ENCODE peak calls at places on chromosomes 7 and 10, in seven cellular contexts. One of them, this sample, is unnamed.
A peak's percentile ranks its signal among the peaks of the same experiment; 100 is the strongest.

GRCh38 chr10:49645417-49646255 is 31.8 kb downstream of the CHAT start:
- DNase-seq in GM10248: no peak
- DNase-seq in putamen: no peak
- DNase-seq in neural progenitor cell: peak; percentile 7
- DNase-seq in DMS153: no peak
- DNase-seq in GM19239: no peak
- DNase-seq in activated CD8-positive, alpha-beta memory T cell treated with anti-CD3 and anti-CD28 coated beads, Interleukin-2, amount 10 ng/mL, durations not matched to agents 7 days and 5 days: peak; percentile 9
- DNase-seq in this sample: no peak

GRCh38 chr10:103765981-103766380 is 89.4 kb downstream of the SH3PXD2A start:
- DNase-seq in GM10248: no peak
- DNase-seq in putamen: no peak
- DNase-seq in neural progenitor cell: no peak
- DNase-seq in DMS153: no peak
- DNase-seq in GM19239: no peak
- DNase-seq in activated CD8-positive, alpha-beta memory T cell treated with anti-CD3 and anti-CD28 coated beads, Interleukin-2, amount 10 ng/mL, durations not matched to agents 7 days and 5 days: peak; percentile 78
- DNase-seq in this sample: no peak

GRCh38 chr7:133695976-133696531 is 431.1 kb upstream of the LRGUK start:
- DNase-seq in GM10248: no peak
- DNase-seq in putamen: no peak
- DNase-seq in neural progenitor cell: peak; percentile 1
- DNase-seq in DMS153: no peak
- DNase-seq in GM19239: no peak
- DNase-seq in activated CD8-positive, alpha-beta memory T cell treated with anti-CD3 and anti-CD28 coated beads, Interleukin-2, amount 10 ng/mL, durations not matched to agents 7 days and 5 days: no peak
- DNase-seq in this sample: no peak

GRCh38 chr7:143456992-143457793 is 13.9 kb downstream of the TAS2R60 start:
- DNase-seq in GM10248: no peak
- DNase-seq in putamen: no peak
- DNase-seq in neural progenitor cell: no peak
- DNase-seq in DMS153: no peak
- DNase-seq in GM19239: no peak
- DNase-seq in activated CD8-positive, alpha-beta memory T cell treated with anti-CD3 and anti-CD28 coated beads, Interleukin-2, amount 10 ng/mL, durations not matched to agents 7 days and 5 days: no peak
- DNase-seq in this sample: no peak

GRCh38 chr10:74153123-74153522 is 2.1 kb downstream of the ADK start:
- DNase-seq in GM10248: no peak
- DNase-seq in putamen: no peak
- DNase-seq in neural progenitor cell: peak; percentile 26
- DNase-seq in DMS153: no peak
- DNase-seq in GM19239: no peak
- DNase-seq in activated CD8-positive, alpha-beta memory T cell treated with anti-CD3 and anti-CD28 coated beads, Interleukin-2, amount 10 ng/mL, durations not matched to agents 7 days and 5 days: no peak
- DNase-seq in this sample: no peak

GRCh38 chr7:98569606-98570337 is 47.3 kb upstream of the NPTX2 start:
- DNase-seq in GM10248: no peak
- DNase-seq in putamen: peak; percentile 66
- DNase-seq in neural progenitor cell: no peak
- DNase-seq in DMS153: peak; percentile 18
- DNase-seq in GM19239: no peak
- DNase-seq in activated CD8-positive, alpha-beta memory T cell treated with anti-CD3 and anti-CD28 coated beads, Interleukin-2, amount 10 ng/mL, durations not matched to agents 7 days and 5 days: no peak
- DNase-seq in this sample: no peak

GRCh38 chr7:133052826-133053225 is 29.1 kb downstream of the CHCHD3 start:
- DNase-seq in GM10248: no peak
- DNase-seq in putamen: no peak
- DNase-seq in neural progenitor cell: no peak
- DNase-seq in DMS153: no peak
- DNase-seq in GM19239: no peak
- DNase-seq in activated CD8-positive, alpha-beta memory T cell treated with anti-CD3 and anti-CD28 coated beads, Interleukin-2, amount 10 ng/mL, durations not matched to agents 7 days and 5 days: no peak
- DNase-seq in this sample: no peak

GRCh38 chr7:94696981-94697670 is 41.2 kb upstream of the SGCE start:
- DNase-seq in GM10248: no peak
- DNase-seq in putamen: no peak
- DNase-seq in neural progenitor cell: no peak
- DNase-seq in DMS153: no peak
- DNase-seq in GM19239: no peak
- DNase-seq in activated CD8-positive, alpha-beta memory T cell treated with anti-CD3 and anti-CD28 coated beads, Interleukin-2, amount 10 ng/mL, durations not matched to agents 7 days and 5 days: no peak
- DNase-seq in this sample: no peak

GRCh38 chr10:127452568-127452967 is 96.5 kb upstream of the NPS start:
- DNase-seq in GM10248: no peak
- DNase-seq in putamen: no peak
- DNase-seq in neural progenitor cell: peak; percentile 8
- DNase-seq in DMS153: no peak
- DNase-seq in GM19239: no peak
- DNase-seq in activated CD8-positive, alpha-beta memory T cell treated with anti-CD3 and anti-CD28 coated beads, Interleukin-2, amount 10 ng/mL, durations not matched to agents 7 days and 5 days: no peak
- DNase-seq in this sample: no peak

GRCh38 chr10:22022257-22023051 is 18.9 kb upstream of the DNAJC1 start:
- DNase-seq in GM10248: no peak
- DNase-seq in putamen: no peak
- DNase-seq in neural progenitor cell: no peak
- DNase-seq in DMS153: no peak
- DNase-seq in GM19239: no peak
- DNase-seq in activated CD8-positive, alpha-beta memory T cell treated with anti-CD3 and anti-CD28 coated beads, Interleukin-2, amount 10 ng/mL, durations not matched to agents 7 days and 5 days: peak; percentile 45
- DNase-seq in this sample: no peak

GRCh38 chr7:143096146-143096545 is 35.7 kb upstream of the PIP start:
- DNase-seq in GM10248: no peak
- DNase-seq in putamen: no peak
- DNase-seq in neural progenitor cell: no peak
- DNase-seq in DMS153: no peak
- DNase-seq in GM19239: no peak
- DNase-seq in activated CD8-positive, alpha-beta memory T cell treated with anti-CD3 and anti-CD28 coated beads, Interleukin-2, amount 10 ng/mL, durations not matched to agents 7 days and 5 days: no peak
- DNase-seq in this sample: no peak

GRCh38 chr10:52956451-52956850 is 183.9 kb upstream of the MBL2 start:
- DNase-seq in GM10248: no peak
- DNase-seq in putamen: no peak
- DNase-seq in neural progenitor cell: no peak
- DNase-seq in DMS153: no peak
- DNase-seq in GM19239: no peak
- DNase-seq in activated CD8-positive, alpha-beta memory T cell treated with anti-CD3 and anti-CD28 coated beads, Interleukin-2, amount 10 ng/mL, durations not matched to agents 7 days and 5 days: no peak
- DNase-seq in this sample: no peak

GRCh38 chr10:21675157-21675796 is 141.2 kb downstream of the MLLT10 start:
- DNase-seq in GM10248: peak; percentile 15
- DNase-seq in putamen: no peak
- DNase-seq in neural progenitor cell: peak; percentile 45
- DNase-seq in DMS153: no peak
- DNase-seq in GM19239: no peak
- DNase-seq in activated CD8-positive, alpha-beta memory T cell treated with anti-CD3 and anti-CD28 coated beads, Interleukin-2, amount 10 ng/mL, durations not matched to agents 7 days and 5 days: peak; percentile 42
- DNase-seq in this sample: peak; percentile 44

GRCh38 chr10:16989826-16990293 is 139.8 kb downstream of the CUBN start:
- DNase-seq in GM10248: no peak
- DNase-seq in putamen: no peak
- DNase-seq in neural progenitor cell: no peak
- DNase-seq in DMS153: no peak
- DNase-seq in GM19239: no peak
- DNase-seq in activated CD8-positive, alpha-beta memory T cell treated with anti-CD3 and anti-CD28 coated beads, Interleukin-2, amount 10 ng/mL, durations not matched to agents 7 days and 5 days: no peak
- DNase-seq in this sample: peak; percentile 41

GRCh38 chr7:5622286-5622685 is 159.2 kb downstream of the RNF216 start:
- DNase-seq in GM10248: no peak
- DNase-seq in putamen: no peak
- DNase-seq in neural progenitor cell: no peak
- DNase-seq in DMS153: no peak
- DNase-seq in GM19239: no peak
- DNase-seq in activated CD8-positive, alpha-beta memory T cell treated with anti-CD3 and anti-CD28 coated beads, Interleukin-2, amount 10 ng/mL, durations not matched to agents 7 days and 5 days: no peak
- DNase-seq in this sample: no peak

GRCh38 chr7:129423700-129424410 is 10.4 kb upstream of the STRIP2 start:
- DNase-seq in GM10248: no peak
- DNase-seq in putamen: no peak
- DNase-seq in neural progenitor cell: no peak
- DNase-seq in DMS153: no peak
- DNase-seq in GM19239: no peak
- DNase-seq in activated CD8-positive, alpha-beta memory T cell treated with anti-CD3 and anti-CD28 coated beads, Interleukin-2, amount 10 ng/mL, durations not matched to agents 7 days and 5 days: no peak
- DNase-seq in this sample: no peak

GRCh38 chr10:72470670-72471069 is 116.0 kb upstream of the DNAJB12 start:
- DNase-seq in GM10248: no peak
- DNase-seq in putamen: no peak
- DNase-seq in neural progenitor cell: no peak
- DNase-seq in DMS153: no peak
- DNase-seq in GM19239: no peak
- DNase-seq in activated CD8-positive, alpha-beta memory T cell treated with anti-CD3 and anti-CD28 coated beads, Interleukin-2, amount 10 ng/mL, durations not matched to agents 7 days and 5 days: no peak
- DNase-seq in this sample: no peak

GRCh38 chr7:1532456-1533254 is 2.2 kb downstream of the MAFK start:
- DNase-seq in GM10248: no peak
- DNase-seq in putamen: no peak
- DNase-seq in neural progenitor cell: no peak
- DNase-seq in DMS153: peak; percentile 81
- DNase-seq in GM19239: peak; percentile 69
- DNase-seq in activated CD8-positive, alpha-beta memory T cell treated with anti-CD3 and anti-CD28 coated beads, Interleukin-2, amount 10 ng/mL, durations not matched to agents 7 days and 5 days: peak; percentile 69
- DNase-seq in this sample: no peak

GRCh38 chr7:25846722-25847121 is 305.3 kb upstream of the NFE2L3 start:
- DNase-seq in GM10248: no peak
- DNase-seq in putamen: no peak
- DNase-seq in neural progenitor cell: no peak
- DNase-seq in DMS153: no peak
- DNase-seq in GM19239: no peak
- DNase-seq in activated CD8-positive, alpha-beta memory T cell treated with anti-CD3 and anti-CD28 coated beads, Interleukin-2, amount 10 ng/mL, durations not matched to agents 7 days and 5 days: no peak
- DNase-seq in this sample: no peak

GRCh38 chr10:133309720-133310398 is 1.1 kb downstream of the ZNF511 start:
- DNase-seq in GM10248: no peak
- DNase-seq in putamen: no peak
- DNase-seq in neural progenitor cell: no peak
- DNase-seq in DMS153: peak; percentile 69
- DNase-seq in GM19239: no peak
- DNase-seq in activated CD8-positive, alpha-beta memory T cell treated with anti-CD3 and anti-CD28 coated beads, Interleukin-2, amount 10 ng/mL, durations not matched to agents 7 days and 5 days: no peak
- DNase-seq in this sample: no peak

GRCh38 chr7:140512317-140513000 is 33.2 kb upstream of the MKRN1 start:
- DNase-seq in GM10248: no peak
- DNase-seq in putamen: no peak
- DNase-seq in neural progenitor cell: no peak
- DNase-seq in DMS153: peak; percentile 84
- DNase-seq in GM19239: no peak
- DNase-seq in activated CD8-positive, alpha-beta memory T cell treated with anti-CD3 and anti-CD28 coated beads, Interleukin-2, amount 10 ng/mL, durations not matched to agents 7 days and 5 days: no peak
- DNase-seq in this sample: no peak

GRCh38 chr10:124562425-124563060 is 100.9 kb downstream of the LHPP start:
- DNase-seq in GM10248: no peak
- DNase-seq in putamen: no peak
- DNase-seq in neural progenitor cell: no peak
- DNase-seq in DMS153: no peak
- DNase-seq in GM19239: no peak
- DNase-seq in activated CD8-positive, alpha-beta memory T cell treated with anti-CD3 and anti-CD28 coated beads, Interleukin-2, amount 10 ng/mL, durations not matched to agents 7 days and 5 days: no peak
- DNase-seq in this sample: no peak

GRCh38 chr10:133555521-133555920 is 9.9 kb downstream of the SYCE1 start:
- DNase-seq in GM10248: no peak
- DNase-seq in putamen: no peak
- DNase-seq in neural progenitor cell: no peak
- DNase-seq in DMS153: no peak
- DNase-seq in GM19239: no peak
- DNase-seq in activated CD8-positive, alpha-beta memory T cell treated with anti-CD3 and anti-CD28 coated beads, Interleukin-2, amount 10 ng/mL, durations not matched to agents 7 days and 5 days: no peak
- DNase-seq in this sample: no peak

GRCh38 chr10:66350622-66351399 is 575.0 kb upstream of the LRRTM3 start:
- DNase-seq in GM10248: no peak
- DNase-seq in putamen: no peak
- DNase-seq in neural progenitor cell: no peak
- DNase-seq in DMS153: no peak
- DNase-seq in GM19239: no peak
- DNase-seq in activated CD8-positive, alpha-beta memory T cell treated with anti-CD3 and anti-CD28 coated beads, Interleukin-2, amount 10 ng/mL, durations not matched to agents 7 days and 5 days: no peak
- DNase-seq in this sample: no peak

GRCh38 chr10:105950410-105950809 is 1214.1 kb downstream of the SORCS1 start:
- DNase-seq in GM10248: peak; percentile 39
- DNase-seq in putamen: peak; percentile 65
- DNase-seq in neural progenitor cell: peak; percentile 70
- DNase-seq in DMS153: peak; percentile 8
- DNase-seq in GM19239: peak; percentile 4
- DNase-seq in activated CD8-positive, alpha-beta memory T cell treated with anti-CD3 and anti-CD28 coated beads, Interleukin-2, amount 10 ng/mL, durations not matched to agents 7 days and 5 days: peak; percentile 40
- DNase-seq in this sample: peak; percentile 66

GRCh38 chr10:131722525-131723264 is 178.1 kb upstream of the PPP2R2D start:
- DNase-seq in GM10248: no peak
- DNase-seq in putamen: no peak
- DNase-seq in neural progenitor cell: no peak
- DNase-seq in DMS153: no peak
- DNase-seq in GM19239: no peak
- DNase-seq in activated CD8-positive, alpha-beta memory T cell treated with anti-CD3 and anti-CD28 coated beads, Interleukin-2, amount 10 ng/mL, durations not matched to agents 7 days and 5 days: peak; percentile 14
- DNase-seq in this sample: peak; percentile 6

GRCh38 chr7:1646957-1647891 is 22.9 kb upstream of the ELFN1 start:
- DNase-seq in GM10248: no peak
- DNase-seq in putamen: no peak
- DNase-seq in neural progenitor cell: no peak
- DNase-seq in DMS153: peak; percentile 49
- DNase-seq in GM19239: no peak
- DNase-seq in activated CD8-positive, alpha-beta memory T cell treated with anti-CD3 and anti-CD28 coated beads, Interleukin-2, amount 10 ng/mL, durations not matched to agents 7 days and 5 days: no peak
- DNase-seq in this sample: no peak

GRCh38 chr10:131444862-131445461 is 133.4 kb upstream of the TCERG1L start:
- DNase-seq in GM10248: no peak
- DNase-seq in putamen: no peak
- DNase-seq in neural progenitor cell: no peak
- DNase-seq in DMS153: no peak
- DNase-seq in GM19239: no peak
- DNase-seq in activated CD8-positive, alpha-beta memory T cell treated with anti-CD3 and anti-CD28 coated beads, Interleukin-2, amount 10 ng/mL, durations not matched to agents 7 days and 5 days: no peak
- DNase-seq in this sample: no peak

GRCh38 chr7:28298870-28299484 is 113.3 kb upstream of the CREB5 start:
- DNase-seq in GM10248: no peak
- DNase-seq in putamen: peak; percentile 51
- DNase-seq in neural progenitor cell: peak; percentile 81
- DNase-seq in DMS153: peak; percentile 84
- DNase-seq in GM19239: no peak
- DNase-seq in activated CD8-positive, alpha-beta memory T cell treated with anti-CD3 and anti-CD28 coated beads, Interleukin-2, amount 10 ng/mL, durations not matched to agents 7 days and 5 days: no peak
- DNase-seq in this sample: peak; percentile 66

GRCh38 chr7:18455644-18456043 is 39.9 kb upstream of the HDAC9 start:
- DNase-seq in GM10248: no peak
- DNase-seq in putamen: no peak
- DNase-seq in neural progenitor cell: no peak
- DNase-seq in DMS153: no peak
- DNase-seq in GM19239: no peak
- DNase-seq in activated CD8-positive, alpha-beta memory T cell treated with anti-CD3 and anti-CD28 coated beads, Interleukin-2, amount 10 ng/mL, durations not matched to agents 7 days and 5 days: no peak
- DNase-seq in this sample: no peak

GRCh38 chr7:128903621-128904361 is 6.7 kb downstream of the KCP start:
- DNase-seq in GM10248: no peak
- DNase-seq in putamen: no peak
- DNase-seq in neural progenitor cell: no peak
- DNase-seq in DMS153: no peak
- DNase-seq in GM19239: no peak
- DNase-seq in activated CD8-positive, alpha-beta memory T cell treated with anti-CD3 and anti-CD28 coated beads, Interleukin-2, amount 10 ng/mL, durations not matched to agents 7 days and 5 days: no peak
- DNase-seq in this sample: no peak

GRCh38 chr7:135744938-135745701 is 3.5 kb downstream of the FAM180A start:
- DNase-seq in GM10248: no peak
- DNase-seq in putamen: no peak
- DNase-seq in neural progenitor cell: no peak
- DNase-seq in DMS153: no peak
- DNase-seq in GM19239: no peak
- DNase-seq in activated CD8-positive, alpha-beta memory T cell treated with anti-CD3 and anti-CD28 coated beads, Interleukin-2, amount 10 ng/mL, durations not matched to agents 7 days and 5 days: no peak
- DNase-seq in this sample: no peak

GRCh38 chr10:97018251-97019212 is 167.2 kb downstream of the SLIT1 start:
- DNase-seq in GM10248: no peak
- DNase-seq in putamen: no peak
- DNase-seq in neural progenitor cell: no peak
- DNase-seq in DMS153: no peak
- DNase-seq in GM19239: no peak
- DNase-seq in activated CD8-positive, alpha-beta memory T cell treated with anti-CD3 and anti-CD28 coated beads, Interleukin-2, amount 10 ng/mL, durations not matched to agents 7 days and 5 days: no peak
- DNase-seq in this sample: no peak

GRCh38 chr10:96512524-96512991 is 1.2 kb downstream of the TLL2 start:
- DNase-seq in GM10248: no peak
- DNase-seq in putamen: no peak
- DNase-seq in neural progenitor cell: peak; percentile 76
- DNase-seq in DMS153: no peak
- DNase-seq in GM19239: no peak
- DNase-seq in activated CD8-positive, alpha-beta memory T cell treated with anti-CD3 and anti-CD28 coated beads, Interleukin-2, amount 10 ng/mL, durations not matched to agents 7 days and 5 days: no peak
- DNase-seq in this sample: peak; percentile 37